ENCODE peak calls at places on chromosome 6, in seven cellular contexts. Q is NCI-H146; I is KG1; Y is mesendoderm; V is endothelial cell; B is stimulated activated CD8-positive, alpha-beta memory T cell treated with anti-CD3 and anti-CD28 coated beads, Interleukin-4, amount 100 ng/mL, for 24 hours; X is iris pigment epithelial cell. Z is an unnamed sample.
A peak's percentile ranks its signal among the peaks of the same experiment; 100 is the strongest.

GRCh38 chr6:148854992-148855391 is 108.2 kb downstream of the UST start:
- DNase-seq in Q (peak; percentile 97), I (no peak), Y (peak; percentile 94), V (no peak), B (no peak), X (no peak), Z (peak; percentile 16)

GRCh38 chr6:26592649-26593048 is 4.1 kb upstream of the ABT1 start:
- DNase-seq in Q (peak; percentile 53), I (no peak), Y (no peak), V (no peak), B (no peak), X (no peak), Z (no peak)

GRCh38 chr6:53718597-53719460 is 53.3 kb upstream of the KLHL31 start:
- DNase-seq in Q (peak; percentile 76), I (peak; percentile 68), Y (peak; percentile 72), V (peak; percentile 18), B (no peak), X (peak; percentile 73), Z (peak; percentile 72)

GRCh38 chr6:15521516-15521915 is 141.3 kb downstream of the DTNBP1 start:
- DNase-seq in Q (no peak), I (no peak), Y (no peak), V (no peak), B (no peak), X (no peak), Z (no peak)

GRCh38 chr6:29489286-29489685 is 1.5 kb upstream of the MAS1L start:
- DNase-seq in Q (no peak), I (no peak), Y (no peak), V (no peak), B (no peak), X (no peak), Z (no peak)

GRCh38 chr6:27156874-27157460 is 90.5 kb upstream of the PRSS16 start:
- DNase-seq in Q (no peak), I (no peak), Y (no peak), V (no peak), B (no peak), X (no peak), Z (no peak)

GRCh38 chr6:131053546-131054240 is 9.4 kb downstream of the EPB41L2 start:
- DNase-seq in Q (no peak), I (no peak), Y (no peak), V (no peak), B (no peak), X (no peak), Z (no peak)

GRCh38 chr6:166559211-166559610 is 27.3 kb downstream of the RAMACL start:
- DNase-seq in Q (no peak), I (no peak), Y (no peak), V (no peak), B (no peak), X (peak; percentile 39), Z (no peak)

GRCh38 chr6:15389759-15390723 is 144.2 kb downstream of the JARID2 start:
- DNase-seq in Q (peak; percentile 24), I (no peak), Y (peak; percentile 86), V (peak; percentile 65), B (no peak), X (peak; percentile 49), Z (no peak)

GRCh38 chr6:117477988-117478852 is 4.3 kb upstream of the DCBLD1 start:
- DNase-seq in Q (peak; percentile 55), I (no peak), Y (peak; percentile 79), V (peak; percentile 31), B (no peak), X (peak; percentile 22), Z (no peak)

GRCh38 chr6:10460096-10460495 is 45.2 kb upstream of the TFAP2A start:
- DNase-seq in Q (no peak), I (no peak), Y (no peak), V (no peak), B (no peak), X (no peak), Z (no peak)

GRCh38 chr6:35687658-35688604 is 784 bp downstream of the FKBP5 start:
- DNase-seq in Q (peak; percentile 50), I (peak; percentile 37), Y (peak; percentile 78), V (peak; percentile 40), B (peak; percentile 48), X (peak; percentile 54), Z (peak; percentile 71)

GRCh38 chr6:159594106-159594749 is 98.8 kb downstream of the SOD2 start:
- DNase-seq in Q (no peak), I (no peak), Y (no peak), V (no peak), B (no peak), X (peak; percentile 22), Z (no peak)

GRCh38 chr6:26483727-26484126 is 16.4 kb upstream of the BTN1A1 start:
- DNase-seq in Q (no peak), I (no peak), Y (no peak), V (no peak), B (no peak), X (no peak), Z (no peak)

GRCh38 chr6:7176208-7176607 is 68.4 kb downstream of the RREB1 start:
- DNase-seq in Q (no peak), I (no peak), Y (peak; percentile 83), V (no peak), B (no peak), X (no peak), Z (no peak)

GRCh38 chr6:37074053-37074827 is 68.8 kb downstream of the FGD2 start:
- DNase-seq in Q (peak; percentile 36), I (no peak), Y (no peak), V (no peak), B (no peak), X (no peak), Z (no peak)

GRCh38 chr6:35919827-35920751 is 809 bp downstream of the SRPK1 start:
- DNase-seq in Q (peak; percentile 47), I (peak; percentile 61), Y (peak; percentile 79), V (peak; percentile 51), B (peak; percentile 21), X (peak; percentile 88), Z (no peak)

GRCh38 chr6:35082733-35083403 is 58.3 kb downstream of the TCP11 start:
- DNase-seq in Q (no peak), I (no peak), Y (no peak), V (no peak), B (no peak), X (no peak), Z (no peak)

GRCh38 chr6:169979873-169980440 is 228.5 kb downstream of the ERMARD start:
- DNase-seq in Q (no peak), I (no peak), Y (no peak), V (no peak), B (no peak), X (no peak), Z (no peak)

GRCh38 chr6:47149070-47149469 is 106.9 kb upstream of the ADGRF1 start:
- DNase-seq in Q (no peak), I (no peak), Y (no peak), V (no peak), B (no peak), X (no peak), Z (no peak)